ENCODE peak calls at places on chromosomes 4 and X, in ten cellular contexts. S is H9, P is colonic mucosa, W is mesendoderm, J is neural progenitor cell, X is fibroblast of lung, C is endodermal cell, L is GM23248, Y is IMR-90, G is endothelial cell of umbilical vein. Z is an unnamed sample.

GRCh38 chrX:826448-826847 is 195.9 kb downstream of the SHOX start:
- DNase-seq in J (no peak), C (no peak), Y (no peak), X (no peak), L (peak), G (no peak), W (no peak), S (no peak), P (no peak), Z (no peak)

GRCh38 chr4:79651516-79651915 is 243.5 kb upstream of the GK2 start:
- DNase-seq in S (peak), P (no peak), C (peak), X (peak), W (peak), G (peak), Y (no peak), J (no peak), L (peak), Z (no peak)

GRCh38 chrX:45758319-45758718 is 557.6 kb upstream of the DIPK2B start:
- DNase-seq in S (no peak), C (no peak), L (peak), X (peak), W (no peak), J (no peak), P (no peak), G (peak), Y (peak), Z (peak)

GRCh38 chrX:47843363-47843762 is 6.7 kb downstream of the ZNF81 start:
- DNase-seq in S (no peak), G (no peak), Y (no peak), X (no peak), P (no peak), L (peak), C (no peak), J (no peak), W (no peak), Z (no peak)

GRCh38 chr4:83212041-83212851 is 72.4 kb downstream of the COQ2 start:
- DNase-seq in L (no peak), S (no peak), C (no peak), W (peak), P (peak), G (no peak), Y (no peak), X (no peak), J (no peak), Z (no peak)

GRCh38 chrX:264634-265455 is 16.3 kb upstream of the PLCXD1 start:
- DNase-seq in Y (no peak), X (no peak), W (no peak), C (no peak), G (no peak), J (no peak), P (peak), L (peak), S (no peak), Z (no peak)

GRCh38 chr4:70515342-70516245 is 2.8 kb upstream of the AMTN start:
- DNase-seq in J (no peak), C (no peak), X (peak), S (no peak), G (no peak), Y (no peak), W (no peak), L (peak), P (no peak), Z (peak)

GRCh38 chrX:136146614-136147319 is 566 bp upstream of the FHL1 start:
- DNase-seq in Y (no peak), L (peak), P (no peak), X (peak), G (peak), W (no peak), S (no peak), J (peak), C (peak), Z (peak)

GRCh38 chr4:136412708-136413107 is 1119.6 kb downstream of the PCDH18 start:
- DNase-seq in J (no peak), S (no peak), Y (peak), L (no peak), W (no peak), C (no peak), G (peak), P (no peak), X (peak), Z (no peak)

GRCh38 chr4:153233761-153234371 is 29.6 kb downstream of the TRIM2 start:
- DNase-seq in W (peak), S (no peak), G (peak), P (peak), C (no peak), J (no peak), X (peak), L (peak), Y (peak), Z (peak)

GRCh38 chr4:21410372-21410771 is 538.2 kb downstream of the KCNIP4 start:
- DNase-seq in G (no peak), C (peak), Y (no peak), L (no peak), S (peak), P (no peak), J (no peak), W (peak), X (no peak), Z (no peak)

GRCh38 chr4:38612996-38613395 is 51.0 kb upstream of the KLF3 start:
- DNase-seq in Y (no peak), G (peak), L (no peak), X (peak), W (no peak), C (no peak), J (no peak), S (no peak), P (no peak), Z (peak)

GRCh38 chr4:53777244-53777984 is 186.1 kb upstream of the LNX1 start:
- DNase-seq in W (no peak), C (no peak), X (peak), Y (peak), P (no peak), L (peak), G (no peak), S (no peak), J (no peak), Z (peak)

GRCh38 chr4:164531336-164531735 is 222.6 kb upstream of the SMIM31 start:
- DNase-seq in W (no peak), Y (no peak), P (no peak), L (no peak), C (no peak), X (no peak), J (no peak), S (no peak), G (no peak), Z (peak)

GRCh38 chr4:113695328-113696169 is 66.0 kb downstream of the CAMK2D start:
- DNase-seq in X (peak), J (no peak), W (peak), C (peak), Y (peak), S (no peak), P (peak), L (no peak), G (no peak), Z (peak)

GRCh38 chr4:155953151-155954117 is at the start of gene CTSO:
- DNase-seq in G (peak), Y (peak), S (peak), C (peak), P (peak), J (peak), L (peak), W (peak), X (peak), Z (peak)

GRCh38 chrX:12716574-12716973 is 74.6 kb upstream of the PRPS2 start:
- DNase-seq in L (no peak), C (no peak), X (no peak), G (no peak), Y (no peak), J (no peak), P (no peak), W (no peak), S (no peak), Z (no peak)

GRCh38 chrX:46710425-46710824 is 48.5 kb downstream of the SLC9A7 start:
- DNase-seq in P (no peak), S (no peak), L (peak), Y (peak), G (no peak), W (no peak), C (no peak), J (no peak), X (peak), Z (peak)

GRCh38 chr4:6689506-6689960 is 4.1 kb upstream of the S100P start:
- DNase-seq in X (no peak), W (no peak), S (peak), J (no peak), G (no peak), P (peak), C (peak), L (no peak), Y (no peak), Z (peak)
- H3K9ac ChIP-seq in X (no peak), W (peak), S (no peak), J (no peak), G (no peak), P (no peak), C (no peak), L (no peak), Y (peak), Z (peak)

GRCh38 chr4:1985287-1985686 is 23.5 kb downstream of the NELFA start:
- DNase-seq in G (no peak), C (no peak), J (no peak), L (no peak), S (no peak), W (no peak), X (no peak), P (no peak), Y (no peak), Z (no peak)

GRCh38 chr4:1982124-1983052 is 26.4 kb downstream of the NELFA start:
- DNase-seq in W (no peak), J (no peak), Y (no peak), P (peak), S (no peak), X (no peak), L (peak), C (no peak), G (no peak), Z (no peak)

GRCh38 chr4:1984406-1985191 is 24.2 kb downstream of the NELFA start:
- DNase-seq in X (no peak), L (no peak), P (peak), J (no peak), Y (no peak), W (no peak), G (no peak), S (no peak), C (no peak), Z (no peak)

GRCh38 chr4:1983053-1983845 is 25.5 kb downstream of the NELFA start:
- DNase-seq in P (peak), Y (no peak), X (no peak), W (no peak), C (no peak), S (no peak), G (no peak), L (no peak), J (no peak), Z (no peak)

GRCh38 chr4:1983846-1984405 is 24.8 kb downstream of the NELFA start:
- DNase-seq in C (no peak), S (no peak), G (no peak), Y (no peak), L (no peak), J (no peak), P (no peak), W (no peak), X (no peak), Z (no peak)
- H3K9ac ChIP-seq in C (no peak), S (no peak), G (no peak), Y (no peak), L (no peak), J (no peak), P (no peak), W (no peak), X (no peak), Z (no peak)

GRCh38 chr4:8592366-8593267 is at the start of gene CPZ:
- DNase-seq in G (no peak), L (peak), Y (peak), S (peak), P (no peak), X (peak), C (peak), J (peak), W (peak), Z (peak)
- H3K9ac ChIP-seq in G (no peak), L (peak), Y (peak), S (no peak), P (no peak), X (peak), C (peak), J (no peak), W (peak), Z (peak)

DNA sequence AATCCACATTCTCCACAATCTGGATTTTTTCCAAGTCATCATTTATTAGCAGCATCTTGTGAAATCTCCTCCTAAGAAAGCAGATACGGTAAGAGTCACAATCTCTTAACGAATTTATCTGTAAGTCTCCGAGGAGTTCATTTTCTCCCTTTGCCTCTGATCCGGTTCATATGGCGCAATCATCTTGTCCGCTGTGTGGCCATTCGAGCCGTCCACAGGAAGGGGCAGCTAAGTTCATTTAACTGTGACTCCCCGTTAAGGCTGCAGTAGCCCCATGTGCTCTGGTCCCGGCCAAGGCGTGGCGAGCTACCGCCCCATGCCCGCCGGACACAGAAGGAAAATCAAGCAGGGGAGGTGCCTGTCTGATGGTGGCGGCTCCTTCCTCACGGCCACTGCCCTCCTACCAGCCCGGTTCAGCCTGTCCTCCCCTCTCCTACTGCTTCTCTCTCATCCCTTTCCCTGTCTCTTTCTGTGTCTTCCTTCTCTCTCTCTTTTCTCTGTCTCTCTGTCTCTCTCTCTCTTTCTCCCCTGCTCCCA is 279.0 kb downstream of the ASMT start:
- DNase-seq in G (no peak), X (no peak), P (no peak), W (no peak), L (no peak), C (no peak), S (no peak), J (no peak), Y (no peak), Z (no peak)
- H3K9ac ChIP-seq in G (no peak), X (no peak), P (no peak), W (no peak), L (no peak), C (no peak), S (no peak), J (no peak), Y (no peak), Z (no peak)

DNA sequence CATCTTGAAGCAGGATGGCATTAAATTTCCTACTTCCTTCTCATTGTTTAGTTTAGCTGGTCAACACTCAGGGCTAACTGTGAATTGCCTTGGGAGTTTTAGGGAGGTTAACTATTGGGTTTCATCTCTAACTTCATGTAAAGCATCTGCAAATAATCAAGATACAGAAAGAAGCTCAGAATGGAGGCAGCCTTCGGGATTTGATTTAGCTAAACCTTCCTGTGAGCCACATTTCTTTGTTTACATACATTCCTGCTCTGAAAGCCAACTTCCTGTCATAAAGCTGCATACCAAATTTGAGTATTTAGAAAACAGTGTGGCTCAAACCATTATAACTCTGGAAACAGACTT is 131.7 kb upstream of the PCDH18 start:
- DNase-seq in X (peak), C (no peak), W (peak), J (no peak), S (no peak), Y (peak), P (no peak), G (peak), L (peak), Z (peak)
- H3K9ac ChIP-seq in X (no peak), C (no peak), W (no peak), J (no peak), S (no peak), Y (peak), P (no peak), G (no peak), L (peak), Z (no peak)

GRCh38 chr4:1010522-1011021 is 854 bp upstream of the FGFRL1 start:
- DNase-seq in X (peak), Y (peak), S (peak), G (peak), P (peak), W (peak), L (peak), C (peak), J (peak), Z (peak)
- H3K9ac ChIP-seq in X (no peak), Y (no peak), S (no peak), G (no peak), P (peak), W (no peak), L (peak), C (no peak), J (no peak), Z (peak)

DNA sequence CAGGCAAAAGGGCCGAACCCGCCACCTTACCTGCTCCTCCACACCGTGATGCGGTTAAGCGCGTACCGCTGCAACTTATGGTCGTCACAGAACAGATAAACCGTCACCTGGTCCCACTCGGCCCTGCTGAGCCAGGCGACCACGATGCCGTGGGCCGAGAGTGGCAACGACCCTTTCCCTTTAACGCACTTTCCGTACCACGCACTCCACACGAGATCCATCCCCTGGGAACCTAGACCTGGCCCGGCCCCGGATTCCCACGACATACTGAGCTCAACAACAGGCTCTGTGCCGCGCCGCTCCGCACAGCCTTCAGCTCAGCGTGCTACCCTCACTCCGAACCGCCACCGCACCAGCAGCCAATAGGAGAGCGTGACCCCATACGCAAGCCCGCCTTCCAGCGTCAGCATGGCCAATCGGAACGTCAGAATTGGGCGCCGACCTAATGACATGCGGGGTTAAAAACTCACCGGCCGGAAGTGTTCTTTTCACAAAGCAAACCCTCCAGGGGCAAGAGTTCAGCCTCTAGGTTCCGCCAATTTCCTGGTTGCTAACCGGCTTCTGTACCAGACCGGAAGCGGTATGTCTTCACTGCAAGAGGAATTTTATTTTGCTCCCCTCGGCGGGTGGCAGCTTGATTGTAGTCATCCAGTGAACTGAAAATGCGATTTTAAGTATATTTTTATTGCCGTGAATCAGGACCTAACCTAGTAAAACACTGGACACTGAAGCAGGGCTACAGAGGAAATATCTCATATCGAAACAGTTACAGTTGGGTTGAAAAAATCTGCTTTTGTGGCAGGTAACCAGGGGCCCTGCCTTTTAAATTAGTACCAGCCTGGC is at the start of gene LAS1L:
- DNase-seq in L (peak), P (peak), J (peak), X (peak), Y (peak), C (peak), S (peak), W (peak), G (peak), Z (peak)
- H3K9ac ChIP-seq in L (peak), P (peak), J (peak), X (peak), Y (peak), C (peak), S (peak), W (peak), G (peak), Z (peak)

DNA sequence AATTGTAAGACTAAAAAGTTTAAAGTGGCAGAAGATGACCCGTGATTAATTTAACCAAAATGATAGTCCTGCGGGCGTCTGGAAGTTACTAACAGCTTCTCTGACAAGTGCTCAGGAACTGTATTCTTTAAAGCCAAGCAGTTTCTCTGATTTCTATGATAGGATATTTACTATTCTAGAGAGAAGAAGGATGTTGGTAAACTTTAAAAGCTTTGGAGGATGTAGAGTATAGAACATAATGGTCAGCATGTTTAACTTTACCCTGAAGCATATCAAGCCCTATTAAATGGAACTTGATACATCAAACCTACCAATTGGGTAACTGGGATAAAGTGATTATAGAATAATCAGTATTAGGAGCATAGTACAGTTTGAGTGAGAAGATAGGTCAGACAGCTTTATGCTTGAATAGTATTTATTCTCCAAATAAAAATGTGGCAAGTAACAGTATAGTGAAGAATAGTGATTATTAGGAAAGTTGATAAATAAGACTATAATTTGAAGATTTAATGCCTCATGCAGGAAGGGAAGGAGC is 1.8 kb downstream of the STIM2 start:
- DNase-seq in L (peak), G (peak), J (no peak), P (no peak), X (no peak), Y (no peak), S (no peak), W (no peak), C (no peak), Z (no peak)
- H3K9ac ChIP-seq in L (peak), G (peak), J (no peak), P (no peak), X (no peak), Y (no peak), S (no peak), W (no peak), C (no peak), Z (peak)

GRCh38 chrX:123184199-123184857 is at the start of gene GRIA3:
- DNase-seq in J (peak), G (no peak), Y (no peak), C (peak), L (peak), W (peak), X (peak), P (no peak), S (peak), Z (no peak)
- H3K9ac ChIP-seq in J (no peak), G (no peak), Y (no peak), C (no peak), L (peak), W (peak), X (no peak), P (no peak), S (no peak), Z (no peak)